ENCODE peak calls at places on chromosomes 11 and 22, in seven cellular contexts. L is H1, U is mesendoderm, M is mesenchymal stem cell, A is neuronal stem cell, E is trophoblast cell, H is H9. C is an unnamed sample.

GRCh38 chr22:49486225-49486624 is 341.4 kb downstream of the BRD1 start:
- DNase-seq in L (no peak), U (no peak), M (no peak), A (no peak), E (no peak), H (no peak), C (no peak)

GRCh38 chr22:17786435-17787158 is 12.3 kb upstream of the BID start:
- DNase-seq in L (no peak), U (peak; percentile 69), M (no peak), A (peak; percentile 71), E (peak; percentile 32), H (peak; percentile 77), C (no peak)

GRCh38 chr11:67436459-67437081 is 912 bp downstream of the PTPRCAP start:
- DNase-seq in L (peak; percentile 69), U (peak; percentile 96), M (peak; percentile 19), A (no peak), E (peak; percentile 32), H (peak; percentile 85), C (no peak)

GRCh38 chr11:22656128-22656527 is 10.3 kb upstream of the GAS2 start:
- DNase-seq in L (no peak), U (peak; percentile 41), M (no peak), A (no peak), E (no peak), H (no peak), C (no peak)

GRCh38 chr22:29587938-29588699 is 7.2 kb upstream of the NIPSNAP1 start:
- DNase-seq in L (no peak), U (no peak), M (peak; percentile 84), A (no peak), E (peak; percentile 52), H (no peak), C (peak; percentile 92)

GRCh38 chr11:63870351-63871197 is 31.7 kb downstream of the MARK2 start:
- DNase-seq in L (no peak), U (no peak), M (peak; percentile 48), A (no peak), E (no peak), H (no peak), C (peak; percentile 28)

GRCh38 chr11:18010271-18010670 is 2.6 kb downstream of the SERGEF start:
- DNase-seq in L (no peak), U (no peak), M (no peak), A (no peak), E (no peak), H (no peak), C (no peak)

GRCh38 chr11:13316528-13316961 is 39.0 kb downstream of the BMAL1 start:
- DNase-seq in L (no peak), U (no peak), M (no peak), A (no peak), E (no peak), H (no peak), C (peak; percentile 55)

GRCh38 chr11:10934293-10934850 is 76.5 kb upstream of the ZBED5 start:
- DNase-seq in L (no peak), U (no peak), M (no peak), A (no peak), E (peak; percentile 24), H (peak; percentile 42), C (no peak)

GRCh38 chr22:32994046-32994827 is 63.9 kb downstream of the SYN3 start:
- DNase-seq in L (no peak), U (peak; percentile 39), M (no peak), A (peak; percentile 36), E (no peak), H (no peak), C (no peak)

GRCh38 chr11:32435511-32435946 is at the start of gene WT1:
- DNase-seq in L (no peak), U (peak; percentile 68), M (no peak), A (no peak), E (no peak), H (peak; percentile 82), C (no peak)

GRCh38 chr11:128517457-128518230 is 69.7 kb downstream of the ETS1 start:
- DNase-seq in L (no peak), U (no peak), M (no peak), A (no peak), E (no peak), H (no peak), C (no peak)

GRCh38 chr11:117511483-117511934 is 183.9 kb downstream of the CEP164 start:
- DNase-seq in L (no peak), U (no peak), M (no peak), A (no peak), E (peak; percentile 93), H (no peak), C (no peak)

GRCh38 chr22:27975381-27976013 is 56.4 kb upstream of the PITPNB start:
- DNase-seq in L (no peak), U (no peak), M (no peak), A (no peak), E (no peak), H (no peak), C (peak; percentile 41)

GRCh38 chr22:27978875-27979274 is 59.8 kb upstream of the PITPNB start:
- DNase-seq in L (no peak), U (no peak), M (no peak), A (no peak), E (no peak), H (no peak), C (no peak)

GRCh38 chr22:27982106-27982505 is 63.0 kb upstream of the PITPNB start:
- DNase-seq in L (no peak), U (no peak), M (no peak), A (no peak), E (no peak), H (peak; percentile 16), C (no peak)

GRCh38 chr22:27980424-27981148 is 61.5 kb upstream of the PITPNB start:
- DNase-seq in L (no peak), U (peak; percentile 85), M (no peak), A (no peak), E (no peak), H (peak; percentile 76), C (no peak)

DNA sequence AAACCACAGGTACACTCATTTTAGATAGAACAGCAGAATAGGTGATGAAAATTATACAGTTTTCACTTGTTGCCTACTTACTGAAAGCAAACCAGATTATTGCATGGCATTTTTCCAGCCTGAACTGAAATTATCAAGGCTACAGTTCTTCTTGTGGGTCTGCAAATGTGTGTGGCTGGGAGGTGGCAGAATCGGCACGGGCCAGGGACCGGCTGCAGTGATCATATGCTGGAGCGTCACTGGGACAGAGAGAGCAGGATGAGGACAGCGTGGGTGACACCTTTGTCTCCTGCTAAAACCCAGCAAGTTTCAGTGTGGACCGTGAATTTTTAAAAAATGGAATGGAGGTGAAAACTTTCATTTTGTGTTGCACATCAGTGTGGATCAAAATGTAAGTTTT is 59.3 kb upstream of the PITPNB start:
- DNase-seq in L (no peak), U (no peak), M (no peak), A (no peak), E (no peak), H (no peak), C (no peak)
- H2AK5ac ChIP-seq in L (no peak overlapping the region), U (no peak overlapping the region), M (no peak overlapping the region), A (no peak overlapping the region), E (no peak overlapping the region), H (no peak overlapping the region), C (no peak overlapping the region)

DNA sequence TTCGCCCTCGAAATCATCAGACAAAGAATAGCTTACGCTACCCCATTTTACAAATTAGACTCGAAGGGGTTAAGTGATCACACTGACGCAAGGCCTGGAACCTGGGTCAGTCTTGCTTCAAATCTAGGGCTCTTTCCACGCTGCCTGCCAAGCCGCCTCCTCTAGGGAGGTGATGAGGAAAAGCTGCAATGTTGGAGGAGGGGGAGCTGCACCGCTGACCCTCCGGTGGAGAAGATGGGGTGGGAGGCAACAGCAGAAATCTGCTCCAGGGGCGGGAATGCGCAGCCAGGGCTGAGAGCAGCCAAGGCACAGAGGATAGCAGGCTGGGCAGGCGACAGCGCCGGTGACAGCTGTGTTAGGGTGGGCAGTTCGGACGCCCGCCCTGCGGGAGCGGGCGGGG is 595 bp downstream of the SYVN1 start:
- DNase-seq in L (no peak), U (no peak), M (peak; percentile 29), A (no peak), E (peak; percentile 20), H (no peak), C (no peak)
- H2AK5ac ChIP-seq in L (no peak overlapping the region), U (no peak overlapping the region), M (no peak overlapping the region), A (peak overlapping the region; percentile 63), E (peak overlapping the region; percentile 76), H (no peak overlapping the region), C (peak overlapping the region; percentile 90)

DNA sequence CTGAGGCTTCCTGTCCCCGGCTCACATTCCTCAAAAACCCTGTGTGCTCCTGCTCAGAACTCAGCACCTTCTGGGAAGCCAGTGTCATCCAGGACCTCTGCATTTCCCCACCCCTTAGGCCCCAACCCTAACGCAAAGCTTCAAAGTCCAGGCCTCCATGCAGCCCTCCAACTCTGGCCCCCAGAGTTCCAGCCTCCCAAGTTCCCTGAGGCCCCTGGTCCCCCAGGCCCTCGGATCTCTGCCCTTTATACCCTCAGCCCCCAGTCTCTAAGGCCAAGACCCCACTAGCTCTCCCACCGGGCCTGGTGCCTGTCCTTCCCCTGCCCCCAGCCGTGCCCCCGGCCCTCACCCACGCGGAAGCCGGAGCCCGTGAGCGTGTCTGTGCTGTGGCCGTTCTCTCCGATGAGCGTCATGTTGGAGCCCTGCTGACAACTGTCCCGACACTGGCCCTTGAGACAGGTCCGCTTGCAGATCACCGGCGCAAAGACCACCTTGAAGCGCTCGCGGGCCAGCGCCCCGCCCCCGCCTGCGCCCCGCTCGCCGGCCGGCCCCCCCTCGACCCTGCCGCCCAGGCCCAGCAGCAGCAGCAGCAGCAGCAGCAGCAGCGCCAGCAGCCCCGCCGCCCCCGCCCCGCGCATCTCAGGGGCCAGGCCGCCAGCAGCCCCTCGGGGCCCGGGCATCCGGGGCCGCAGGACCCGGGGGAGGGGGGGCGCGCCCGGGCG is 718 bp downstream of the LTBP3 start:
- DNase-seq in L (no peak), U (peak; percentile 32), M (no peak), A (no peak), E (no peak), H (no peak), C (no peak)
- H2AK5ac ChIP-seq in L (no peak overlapping the region), U (no peak overlapping the region), M (no peak overlapping the region), A (peak overlapping the region; percentile 61), E (peak overlapping the region; percentile 66), H (no peak overlapping the region), C (peak overlapping the region; percentile 41)

GRCh38 chr11:47863189-47863892 is 15.2 kb upstream of the NUP160 start:
- DNase-seq in L (no peak), U (no peak), M (peak; percentile 92), A (no peak), E (no peak), H (no peak), C (peak; percentile 92)

GRCh38 chr11:47864910-47865309 is 16.8 kb upstream of the NUP160 start:
- DNase-seq in L (no peak), U (no peak), M (no peak), A (no peak), E (no peak), H (no peak), C (no peak)

GRCh38 chr11:47861762-47862161 is 13.6 kb upstream of the NUP160 start:
- DNase-seq in L (no peak), U (no peak), M (peak; percentile 80), A (no peak), E (peak; percentile 84), H (no peak), C (peak; percentile 74)

GRCh38 chr11:47860526-47860925 is 12.4 kb upstream of the NUP160 start:
- DNase-seq in L (no peak), U (no peak), M (no peak), A (no peak), E (peak; percentile 95), H (no peak), C (no peak)

DNA sequence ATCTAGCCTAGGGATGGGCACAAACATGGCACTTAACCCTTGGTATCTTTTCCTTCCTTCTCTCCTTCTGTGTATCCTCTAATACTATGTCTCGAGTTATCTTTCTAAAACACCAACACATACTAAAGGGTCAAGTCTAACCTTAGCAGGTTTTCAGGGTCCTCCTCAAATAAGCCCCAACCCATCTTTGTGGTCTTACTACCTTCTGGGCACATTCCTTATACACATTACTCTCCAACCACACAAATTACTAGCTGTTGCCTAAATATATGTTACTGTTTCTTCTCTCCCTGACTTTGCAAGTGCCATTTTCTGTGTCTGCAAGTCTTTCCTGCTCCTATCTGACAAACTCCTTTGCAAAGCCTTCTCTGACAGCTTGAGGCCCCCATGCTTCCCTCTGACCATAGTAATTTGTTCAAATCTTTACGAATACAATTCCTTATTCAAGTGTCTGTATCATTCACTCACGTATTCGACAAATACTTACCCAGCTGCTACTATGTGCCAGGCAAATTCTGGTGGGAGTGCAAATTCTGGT is 15.8 kb upstream of the NUP160 start:
- DNase-seq in L (no peak), U (no peak), M (no peak), A (no peak), E (no peak), H (no peak), C (no peak)
- H2AK5ac ChIP-seq in L (no peak overlapping the region), U (no peak overlapping the region), M (no peak overlapping the region), A (no peak overlapping the region), E (no peak overlapping the region), H (no peak overlapping the region), C (peak overlapping the region; percentile 79)

C was measured in IMR-90.